ENCODE peak calls at places on chromosomes 12 and 14, in seven cellular contexts. One of them, this sample, is unnamed.

GRCh38 chr12:27868165-27868564 is 88.1 kb upstream of the MANSC4 start:
- DNase-seq in BE2C: no peak
- DNase-seq in AG10803: peak
- DNase-seq in pancreas: no peak
- DNase-seq in neural progenitor cell: no peak
- DNase-seq in osteoblast: peak
- DNase-seq in A549: no peak
- DNase-seq in this sample: peak

GRCh38 chr12:91556909-91557308 is 374.3 kb upstream of the DCN start:
- DNase-seq in A549: no peak
- DNase-seq in AG10803: no peak
- DNase-seq in pancreas: no peak
- DNase-seq in BE2C: no peak
- DNase-seq in neural progenitor cell: peak
- DNase-seq in osteoblast: no peak
- DNase-seq in this sample: no peak

GRCh38 chr12:100331871-100332270 is 25.0 kb upstream of the SLC17A8 start:
- DNase-seq in AG10803: no peak
- DNase-seq in A549: no peak
- DNase-seq in osteoblast: no peak
- DNase-seq in neural progenitor cell: no peak
- DNase-seq in BE2C: no peak
- DNase-seq in pancreas: no peak
- DNase-seq in this sample: no peak

GRCh38 chr12:3119192-3119744 is 42.1 kb downstream of the TSPAN9 start:
- DNase-seq in pancreas: no peak
- DNase-seq in osteoblast: peak
- DNase-seq in A549: no peak
- DNase-seq in neural progenitor cell: no peak
- DNase-seq in BE2C: no peak
- DNase-seq in AG10803: peak
- DNase-seq in this sample: peak

GRCh38 chr12:53096089-53096741 is 1.3 kb upstream of the IGFBP6 start:
- DNase-seq in neural progenitor cell: peak
- DNase-seq in BE2C: no peak
- DNase-seq in AG10803: peak
- DNase-seq in osteoblast: peak
- DNase-seq in pancreas: no peak
- DNase-seq in A549: no peak
- DNase-seq in this sample: peak

GRCh38 chr12:9910716-9911421 is 21.3 kb downstream of the CLEC2A start:
- DNase-seq in BE2C: no peak
- DNase-seq in AG10803: peak
- DNase-seq in neural progenitor cell: peak
- DNase-seq in A549: peak
- DNase-seq in pancreas: no peak
- DNase-seq in osteoblast: no peak
- DNase-seq in this sample: no peak

GRCh38 chr12:16939871-16940306 is 333.9 kb upstream of the LMO3 start:
- DNase-seq in A549: peak
- DNase-seq in BE2C: peak
- DNase-seq in pancreas: no peak
- DNase-seq in AG10803: peak
- DNase-seq in neural progenitor cell: peak
- DNase-seq in osteoblast: peak
- DNase-seq in this sample: peak

GRCh38 chr12:10652192-10652591 is 21.7 kb downstream of the STYK1 start:
- DNase-seq in neural progenitor cell: no peak
- DNase-seq in pancreas: no peak
- DNase-seq in BE2C: no peak
- DNase-seq in AG10803: no peak
- DNase-seq in A549: no peak
- DNase-seq in osteoblast: no peak
- DNase-seq in this sample: peak

GRCh38 chr12:100279612-100280244 is 12.8 kb downstream of the SCYL2 start:
- DNase-seq in neural progenitor cell: peak
- DNase-seq in osteoblast: no peak
- DNase-seq in A549: no peak
- DNase-seq in pancreas: no peak
- DNase-seq in BE2C: no peak
- DNase-seq in AG10803: no peak
- DNase-seq in this sample: peak

GRCh38 chr14:91399868-91400640 is 17.6 kb downstream of the CCDC88C start:
- DNase-seq in A549: no peak
- DNase-seq in pancreas: no peak
- DNase-seq in neural progenitor cell: no peak
- DNase-seq in osteoblast: peak
- DNase-seq in BE2C: no peak
- DNase-seq in AG10803: no peak
- DNase-seq in this sample: no peak

GRCh38 chr12:58804749-58805148 is 115.6 kb downstream of the LRIG3 start:
- DNase-seq in neural progenitor cell: peak
- DNase-seq in pancreas: no peak
- DNase-seq in AG10803: no peak
- DNase-seq in A549: peak
- DNase-seq in osteoblast: no peak
- DNase-seq in BE2C: no peak
- DNase-seq in this sample: no peak

GRCh38 chr12:120438495-120439198 is 734 bp downstream of the COX6A1 start:
- DNase-seq in AG10803: no peak
- DNase-seq in osteoblast: no peak
- DNase-seq in neural progenitor cell: no peak
- DNase-seq in BE2C: no peak
- DNase-seq in pancreas: no peak
- DNase-seq in A549: no peak
- DNase-seq in this sample: no peak

GRCh38 chr14:23449314-23449713 is 13.9 kb upstream of the MYH7 start:
- DNase-seq in neural progenitor cell: no peak
- DNase-seq in A549: no peak
- DNase-seq in BE2C: no peak
- DNase-seq in pancreas: no peak
- DNase-seq in osteoblast: no peak
- DNase-seq in AG10803: no peak
- DNase-seq in this sample: no peak

DNA sequence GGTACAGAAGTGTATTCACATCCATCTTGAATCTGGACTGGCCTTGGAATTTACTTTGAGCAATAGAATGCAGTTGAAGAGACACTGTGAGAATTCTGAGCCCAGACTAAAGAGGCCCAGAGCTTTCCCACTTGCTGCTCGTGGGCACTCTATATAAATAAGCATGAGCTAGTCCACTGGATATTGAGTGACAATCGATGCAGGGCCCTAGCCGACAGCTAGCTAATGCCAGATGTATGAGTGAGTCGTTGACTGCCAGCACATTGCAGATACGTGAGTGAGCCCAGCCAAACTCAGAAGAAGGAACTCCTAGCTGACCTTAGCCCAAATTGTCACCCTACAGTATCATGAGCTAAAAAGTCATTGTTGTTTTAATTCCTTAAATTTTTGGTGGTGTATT is 24.9 kb downstream of the NAV3 start:
- DNase-seq in BE2C: no peak
- DNase-seq in AG10803: no peak
- DNase-seq in pancreas: no peak
- DNase-seq in osteoblast: peak
- DNase-seq in neural progenitor cell: no peak
- DNase-seq in A549: no peak
- DNase-seq in this sample: no peak
- H3K4me3 ChIP-seq in BE2C: no peak
- H3K4me3 ChIP-seq in AG10803: no peak
- H3K4me3 ChIP-seq in pancreas: no peak
- H3K4me3 ChIP-seq in osteoblast: no peak
- H3K4me3 ChIP-seq in neural progenitor cell: no peak
- H3K4me3 ChIP-seq in A549: no peak
- H3K4me3 ChIP-seq in this sample: no peak

DNA sequence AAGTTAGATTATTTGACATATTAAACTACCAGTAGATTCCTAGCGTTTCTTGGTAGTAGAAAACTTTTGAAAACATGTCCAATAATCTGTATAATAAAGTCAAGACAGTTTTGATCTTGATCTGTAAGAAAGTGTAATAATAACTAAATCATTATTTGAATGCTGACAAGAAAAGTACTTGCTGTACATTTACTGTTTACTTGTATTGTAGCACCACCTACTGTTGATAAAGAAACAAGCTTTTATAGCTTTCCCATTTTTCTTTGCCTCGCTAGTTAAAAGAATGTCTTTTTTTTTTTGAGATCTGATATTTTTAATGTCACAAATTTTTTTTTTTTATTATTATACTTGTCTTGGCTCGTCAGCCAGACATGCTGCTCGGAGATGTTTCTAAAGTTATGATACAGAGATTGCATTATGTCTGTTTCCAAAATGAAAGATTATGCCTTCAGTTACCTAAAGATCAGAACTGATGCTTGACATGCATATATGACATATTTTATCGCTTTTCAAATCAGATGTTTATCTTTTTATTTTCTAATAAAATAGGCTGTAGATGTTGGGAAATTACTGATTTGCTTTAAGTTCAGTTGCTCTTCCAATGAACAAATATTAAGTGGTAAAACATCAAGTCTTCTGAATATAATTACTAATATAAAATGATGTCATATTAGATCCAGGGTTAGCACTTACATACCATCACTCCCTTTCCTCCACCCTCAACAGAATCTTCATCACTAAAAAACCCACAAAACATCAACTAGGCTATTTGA is 140.5 kb downstream of the AKAP6 start:
- DNase-seq in neural progenitor cell: peak
- DNase-seq in osteoblast: no peak
- DNase-seq in pancreas: no peak
- DNase-seq in AG10803: peak
- DNase-seq in BE2C: no peak
- DNase-seq in A549: peak
- DNase-seq in this sample: peak
- TF ChIP-seq CTCF in neural progenitor cell: peak
- TF ChIP-seq CTCF in osteoblast: peak
- TF ChIP-seq CTCF in pancreas: peak
- TF ChIP-seq CTCF in AG10803: peak
- TF ChIP-seq CTCF in BE2C: peak
- TF ChIP-seq CTCF in A549: peak
- TF ChIP-seq CTCF in this sample: peak

DNA sequence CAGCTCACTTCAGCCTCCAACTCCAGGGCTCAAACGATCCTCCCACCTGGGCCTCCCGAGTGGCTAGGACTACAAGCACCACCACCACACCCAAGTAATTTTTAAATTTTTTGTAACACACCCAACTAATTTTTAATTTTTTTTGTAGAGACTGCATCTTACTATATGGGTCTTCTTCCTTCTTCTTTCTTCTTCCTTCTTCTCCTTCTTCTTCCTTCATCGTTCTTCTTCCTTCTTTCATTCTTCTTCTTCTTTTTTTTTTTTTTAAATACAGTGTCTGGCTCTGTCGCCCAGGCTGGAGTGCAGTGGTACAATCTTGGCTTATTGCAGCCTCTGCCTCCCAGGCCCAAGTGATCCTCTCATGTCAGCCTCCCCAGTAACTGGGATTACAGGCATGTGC is 965 bp upstream of the CREBL2 start:
- DNase-seq in osteoblast: no peak
- DNase-seq in neural progenitor cell: no peak
- DNase-seq in pancreas: no peak
- DNase-seq in BE2C: no peak
- DNase-seq in AG10803: no peak
- DNase-seq in A549: no peak
- DNase-seq in this sample: no peak
- H3K4me3 ChIP-seq in osteoblast: peak
- H3K4me3 ChIP-seq in neural progenitor cell: peak
- H3K4me3 ChIP-seq in pancreas: peak
- H3K4me3 ChIP-seq in BE2C: no peak
- H3K4me3 ChIP-seq in AG10803: no peak
- H3K4me3 ChIP-seq in A549: peak
- H3K4me3 ChIP-seq in this sample: no peak

GRCh38 chr12:69642531-69642930 is 31.8 kb upstream of the LRRC10 start:
- DNase-seq in osteoblast: no peak
- DNase-seq in pancreas: no peak
- DNase-seq in A549: no peak
- DNase-seq in AG10803: no peak
- DNase-seq in BE2C: no peak
- DNase-seq in neural progenitor cell: no peak
- DNase-seq in this sample: no peak

GRCh38 chr12:69648476-69648875 is 37.8 kb upstream of the LRRC10 start:
- DNase-seq in AG10803: peak
- DNase-seq in BE2C: no peak
- DNase-seq in A549: peak
- DNase-seq in osteoblast: peak
- DNase-seq in neural progenitor cell: no peak
- DNase-seq in pancreas: no peak
- DNase-seq in this sample: peak

GRCh38 chr12:69644516-69644915 is 33.8 kb upstream of the LRRC10 start:
- DNase-seq in A549: no peak
- DNase-seq in neural progenitor cell: no peak
- DNase-seq in AG10803: no peak
- DNase-seq in pancreas: no peak
- DNase-seq in osteoblast: no peak
- DNase-seq in BE2C: no peak
- DNase-seq in this sample: no peak

GRCh38 chr12:69647178-69647577 is 36.5 kb upstream of the LRRC10 start:
- DNase-seq in BE2C: no peak
- DNase-seq in AG10803: no peak
- DNase-seq in A549: no peak
- DNase-seq in pancreas: no peak
- DNase-seq in neural progenitor cell: no peak
- DNase-seq in osteoblast: no peak
- DNase-seq in this sample: no peak

GRCh38 chr12:69645031-69645430 is 34.3 kb upstream of the LRRC10 start:
- DNase-seq in A549: no peak
- DNase-seq in AG10803: peak
- DNase-seq in BE2C: no peak
- DNase-seq in osteoblast: no peak
- DNase-seq in neural progenitor cell: no peak
- DNase-seq in pancreas: no peak
- DNase-seq in this sample: no peak
- TF ChIP-seq CTCF in A549: no peak
- TF ChIP-seq CTCF in AG10803: no peak
- TF ChIP-seq CTCF in BE2C: no peak
- TF ChIP-seq CTCF in osteoblast: no peak
- TF ChIP-seq CTCF in neural progenitor cell: no peak
- TF ChIP-seq CTCF in pancreas: no peak
- TF ChIP-seq CTCF in this sample: no peak